ENCODE peak calls at places on chromosome 6, in five cellular contexts. R, N, E, J and Z are unnamed samples.

GRCh38 chr6:36378936-36379335 is 8.5 kb downstream of the ETV7 start:
- DNase-seq in R (no peak), N (no peak), E (no peak), J (no peak), Z (no peak)

GRCh38 chr6:169811072-169811471 is 59.6 kb downstream of the ERMARD start:
- DNase-seq in R (peak), N (no peak), E (no peak), J (no peak), Z (no peak)

GRCh38 chr6:74133073-74133472 is 437.1 kb downstream of the CD109 start:
- DNase-seq in R (no peak), N (no peak), E (no peak), J (no peak), Z (no peak)

GRCh38 chr6:108174371-108175175 is 8.8 kb downstream of the NR2E1 start:
- DNase-seq in R (no peak), N (no peak), E (no peak), J (no peak), Z (peak)

GRCh38 chr6:48315915-48316314 is 204.9 kb upstream of the PTCHD4 start:
- DNase-seq in R (no peak), N (no peak), E (no peak), J (no peak), Z (no peak)

GRCh38 chr6:72784071-72784470 is 162.2 kb downstream of the KCNQ5 start:
- DNase-seq in R (no peak), N (no peak), E (no peak), J (no peak), Z (no peak)

GRCh38 chr6:87074051-87074711 is 20.7 kb downstream of the CGA start:
- DNase-seq in R (no peak), N (no peak), E (no peak), J (no peak), Z (no peak)

GRCh38 chr6:4313044-4313686 is 177.8 kb upstream of the ECI2 start:
- DNase-seq in R (no peak), N (peak), E (no peak), J (peak), Z (peak)

GRCh38 chr6:140366991-140367390 is 992.5 kb upstream of the CITED2 start:
- DNase-seq in R (no peak), N (peak), E (no peak), J (no peak), Z (no peak)

GRCh38 chr6:56951049-56951816 is 3.7 kb upstream of the BEND6 start:
- DNase-seq in R (no peak), N (no peak), E (no peak), J (no peak), Z (no peak)

GRCh38 chr6:138231399-138231886 is 13.2 kb upstream of the PBOV1 start:
- DNase-seq in R (no peak), N (peak), E (no peak), J (no peak), Z (no peak)

GRCh38 chr6:43308101-43308989 is at the start of gene CRIP3:
- DNase-seq in R (peak), N (no peak), E (peak), J (no peak), Z (peak)

GRCh38 chr6:165833355-165833754 is 170.3 kb upstream of the PDE10A start:
- DNase-seq in R (no peak), N (no peak), E (no peak), J (no peak), Z (no peak)

DNA sequence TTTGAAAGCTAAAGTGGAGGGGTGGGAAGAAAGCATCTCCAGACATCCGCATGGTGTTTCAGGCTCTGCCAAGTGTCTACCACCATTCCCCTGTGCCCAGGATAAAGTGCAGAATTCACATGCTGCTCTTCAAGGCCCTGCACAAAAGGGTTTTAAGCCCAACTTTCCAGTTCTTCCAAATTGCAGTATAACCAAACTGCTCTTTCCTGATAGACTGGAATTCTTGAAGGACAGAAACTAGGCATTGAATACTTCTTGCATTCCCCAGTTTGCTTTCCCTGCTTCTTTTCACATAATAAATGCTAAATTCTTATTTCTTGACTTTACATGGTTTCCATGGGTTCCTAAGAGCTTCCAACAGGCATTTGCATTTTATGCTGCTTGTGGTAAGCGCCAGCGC is 7.8 kb downstream of the SOX4 start:
- DNase-seq in R (no peak), N (peak), E (no peak), J (no peak), Z (no peak)
- H3K27ac ChIP-seq in R (no peak), N (no peak), E (no peak), J (no peak), Z (no peak)

GRCh38 chr6:156686429-156686939 is 90.7 kb upstream of the ARID1B start:
- DNase-seq in R (no peak), N (peak), E (peak), J (no peak), Z (peak)

GRCh38 chr6:156687875-156688549 is 89.2 kb upstream of the ARID1B start:
- DNase-seq in R (no peak), N (peak), E (no peak), J (peak), Z (peak)

GRCh38 chr6:156689656-156690055 is 87.5 kb upstream of the ARID1B start:
- DNase-seq in R (no peak), N (no peak), E (no peak), J (no peak), Z (no peak)

GRCh38 chr6:156685823-156686428 is 91.3 kb upstream of the ARID1B start:
- DNase-seq in R (no peak), N (no peak), E (no peak), J (no peak), Z (no peak)

DNA sequence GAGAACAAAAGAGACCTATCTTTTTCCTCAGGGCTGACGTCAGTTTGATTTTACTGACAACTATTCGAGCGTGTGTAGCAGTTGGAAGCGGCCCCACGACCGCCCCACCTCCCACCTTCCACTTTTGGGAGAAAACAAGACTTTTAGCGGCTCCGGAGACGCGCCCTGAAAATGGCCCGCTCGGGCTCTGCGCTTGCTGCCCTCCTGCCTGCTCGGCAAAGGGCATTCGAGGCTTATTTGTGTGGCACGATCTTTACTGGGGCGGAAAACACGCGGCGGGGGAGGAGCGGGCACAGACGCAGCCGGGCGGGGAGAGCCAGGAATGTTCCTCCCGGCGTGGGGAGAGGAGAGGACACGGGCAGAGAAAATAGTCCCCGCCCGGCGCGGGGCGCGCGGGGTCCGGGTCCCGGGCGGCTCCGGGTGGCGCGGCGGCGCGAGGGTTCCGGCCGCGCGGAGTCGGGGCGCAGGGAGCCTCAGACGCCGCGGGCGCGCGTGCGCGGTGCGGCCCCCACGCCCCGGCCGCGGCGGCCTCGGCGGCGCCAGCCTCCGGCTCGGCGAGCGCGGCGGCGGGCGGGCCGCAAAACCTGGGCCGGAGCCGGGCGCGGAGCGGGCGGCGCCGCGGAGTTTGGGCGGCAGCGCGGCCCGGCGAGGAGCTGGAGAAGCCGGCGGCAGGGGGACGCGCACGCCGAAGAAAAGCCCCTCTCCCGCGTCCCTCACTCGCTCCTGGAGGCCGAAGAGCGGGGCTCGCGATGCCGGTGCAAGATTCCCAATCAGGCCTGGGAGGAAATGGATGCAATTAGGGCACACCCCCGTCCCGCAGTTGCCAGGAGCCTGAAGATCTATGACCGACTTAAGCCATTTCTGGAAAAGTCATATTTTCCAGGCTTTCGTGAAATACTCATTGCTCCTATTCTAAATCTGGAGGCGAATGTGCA is 90.0 kb upstream of the ARID1B start:
- DNase-seq in R (peak), N (peak), E (peak), J (peak), Z (peak)
- TF ChIP-seq POLR2A in R (peak), N (peak), E (peak), J (peak), Z (peak)

DNA sequence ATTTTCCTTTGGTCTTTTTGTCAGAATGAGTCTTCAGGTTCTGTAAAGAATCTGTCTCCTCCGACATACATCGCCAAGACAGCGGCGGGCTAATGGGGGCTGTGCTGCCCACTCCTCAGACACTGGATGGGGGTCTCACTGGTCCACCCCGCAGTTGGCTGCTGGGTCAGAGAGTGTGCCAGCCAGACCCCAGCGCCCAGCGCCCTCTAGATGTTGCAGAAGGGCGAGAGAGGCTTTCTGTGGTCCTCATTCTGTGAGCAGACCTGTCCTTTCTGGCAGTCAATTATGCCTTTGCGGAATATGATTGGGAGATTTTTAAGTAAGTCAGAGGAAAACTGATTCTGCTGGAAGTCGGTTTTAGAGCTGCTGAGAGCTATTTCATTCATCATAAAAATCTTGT is 7.8 kb upstream of the CCR6 start:
- DNase-seq in R (no peak), N (no peak), E (peak), J (no peak), Z (no peak)
- TF ChIP-seq CTCF in R (no peak), N (no peak), E (no peak), J (no peak), Z (no peak)

GRCh38 chr6:53696351-53696750 is 30.8 kb upstream of the KLHL31 start:
- DNase-seq in R (no peak), N (no peak), E (no peak), J (no peak), Z (peak)
- H3K27ac ChIP-seq in R (no peak), N (no peak), E (no peak), J (no peak), Z (peak)

GRCh38 chr6:105402981-105403935 is at the start of gene PREP:
- DNase-seq in R (peak), N (peak), E (peak), J (peak), Z (peak)
- TF ChIP-seq POLR2A in R (no peak), N (peak), E (peak), J (no peak), Z (peak)

GRCh38 chr6:131117866-131118265 is 17.4 kb upstream of the AKAP7 start:
- DNase-seq in R (no peak), N (no peak), E (no peak), J (no peak), Z (no peak)

GRCh38 chr6:131112252-131112651 is 23.0 kb upstream of the AKAP7 start:
- DNase-seq in R (no peak), N (no peak), E (no peak), J (no peak), Z (no peak)

GRCh38 chr6:131122007-131122406 is 13.3 kb upstream of the AKAP7 start:
- DNase-seq in R (no peak), N (no peak), E (no peak), J (no peak), Z (no peak)

GRCh38 chr6:131116321-131116720 is 18.9 kb upstream of the AKAP7 start:
- DNase-seq in R (no peak), N (no peak), E (no peak), J (no peak), Z (no peak)

DNA sequence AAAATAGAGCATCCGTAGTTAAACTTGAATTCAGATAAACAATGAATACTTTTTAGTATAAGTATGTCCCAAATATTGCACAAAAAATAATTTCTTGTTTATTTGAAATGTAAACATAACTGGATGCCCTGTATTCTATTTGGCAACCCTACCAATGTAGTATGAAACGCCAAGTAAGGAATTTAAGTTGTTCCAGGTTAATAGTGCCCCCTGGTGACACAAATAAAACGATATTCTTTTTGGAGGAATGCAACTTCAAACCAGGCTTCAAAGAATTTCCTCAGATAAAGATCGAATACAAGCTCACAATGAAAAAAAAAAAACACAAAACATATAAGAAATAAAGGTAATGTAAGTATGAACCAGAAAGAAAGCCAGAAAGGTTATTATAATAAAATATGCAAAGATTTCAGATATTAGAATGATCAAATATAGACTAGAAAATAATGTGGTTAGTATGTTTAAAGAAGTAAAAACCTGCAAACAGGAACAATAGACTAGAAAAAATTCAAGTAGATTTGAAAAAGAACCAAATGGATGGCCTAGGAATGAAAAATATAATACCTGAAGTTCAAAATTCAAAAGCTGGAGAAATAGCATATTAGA is 18.4 kb upstream of the AKAP7 start:
- DNase-seq in R (no peak), N (peak), E (no peak), J (peak), Z (no peak)
- TF ChIP-seq CTCF in R (peak), N (peak), E (peak), J (peak), Z (peak)

DNA sequence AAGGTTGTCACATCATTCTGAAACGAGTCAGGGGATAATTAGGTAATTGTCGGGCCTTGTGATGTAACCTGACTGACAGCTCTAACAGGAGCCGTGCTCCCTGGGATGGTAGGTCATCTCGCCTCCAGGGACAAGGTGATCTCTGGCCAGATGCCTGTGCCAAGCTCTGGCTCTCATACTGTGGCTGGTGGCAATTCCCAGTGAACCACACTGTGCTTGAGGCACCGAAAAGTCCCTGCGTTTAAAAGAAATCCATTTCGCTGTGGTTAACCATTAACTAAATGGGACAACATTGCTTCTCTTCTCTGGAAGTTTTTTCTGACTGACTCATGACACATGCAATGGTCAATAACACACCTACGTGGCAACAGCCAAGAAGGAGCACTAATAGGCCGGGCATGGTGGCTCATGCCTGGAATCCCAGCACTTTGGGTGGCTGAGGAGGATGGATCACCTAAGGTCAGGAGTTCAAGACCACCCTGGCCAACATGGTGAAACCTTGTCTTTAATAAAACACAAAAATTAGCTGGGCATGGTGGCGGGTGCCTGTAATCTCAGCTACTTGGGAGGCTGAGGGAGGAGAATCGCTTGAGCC is 669.2 kb downstream of the PRKN start:
- DNase-seq in R (no peak), N (no peak), E (no peak), J (peak), Z (no peak)
- H3K27ac ChIP-seq in R (no peak), N (no peak), E (no peak), J (no peak), Z (no peak)